ENCODE peak calls at places on chromosomes 12 and 14, in ten cellular contexts. One of them, this sample, is unnamed.

GRCh38 chr12:113470871-113471618 is 626 bp downstream of the LHX5 start:
- DNase-seq in GM12878: no peak
- DNase-seq in HEK293T: no peak
- DNase-seq in activated naive CD4-positive, alpha-beta T cell: no peak
- DNase-seq in NCI-H774: no peak
- DNase-seq in stimulated activated CD8-positive, alpha-beta memory T cell treated with anti-CD3 and anti-CD28 coated beads, Interleukin-7, amount 100 ng/mL, for 4 hours: no peak
- DNase-seq in NCI-H460: no peak
- DNase-seq in aorta: no peak
- DNase-seq in OCI-LY7: no peak
- DNase-seq in T1000: no peak
- DNase-seq in this sample: no peak

GRCh38 chr12:41468756-41469155 is 280.6 kb downstream of the PDZRN4 start:
- DNase-seq in GM12878: no peak
- DNase-seq in HEK293T: no peak
- DNase-seq in activated naive CD4-positive, alpha-beta T cell: no peak
- DNase-seq in NCI-H774: no peak
- DNase-seq in stimulated activated CD8-positive, alpha-beta memory T cell treated with anti-CD3 and anti-CD28 coated beads, Interleukin-7, amount 100 ng/mL, for 4 hours: no peak
- DNase-seq in NCI-H460: no peak
- DNase-seq in aorta: no peak
- DNase-seq in OCI-LY7: no peak
- DNase-seq in T1000: no peak
- DNase-seq in this sample: no peak

GRCh38 chr12:26195250-26195640 is at the start of gene SSPN:
- DNase-seq in GM12878: no peak
- DNase-seq in HEK293T: peak
- DNase-seq in activated naive CD4-positive, alpha-beta T cell: no peak
- DNase-seq in NCI-H774: peak
- DNase-seq in stimulated activated CD8-positive, alpha-beta memory T cell treated with anti-CD3 and anti-CD28 coated beads, Interleukin-7, amount 100 ng/mL, for 4 hours: no peak
- DNase-seq in NCI-H460: no peak
- DNase-seq in aorta: peak
- DNase-seq in OCI-LY7: no peak
- DNase-seq in T1000: no peak
- DNase-seq in this sample: peak

GRCh38 chr12:113398346-113399290 is 5.1 kb downstream of the SDS start:
- DNase-seq in GM12878: no peak
- DNase-seq in HEK293T: no peak
- DNase-seq in activated naive CD4-positive, alpha-beta T cell: no peak
- DNase-seq in NCI-H774: no peak
- DNase-seq in stimulated activated CD8-positive, alpha-beta memory T cell treated with anti-CD3 and anti-CD28 coated beads, Interleukin-7, amount 100 ng/mL, for 4 hours: no peak
- DNase-seq in NCI-H460: no peak
- DNase-seq in aorta: no peak
- DNase-seq in OCI-LY7: no peak
- DNase-seq in T1000: no peak
- DNase-seq in this sample: no peak

GRCh38 chr14:105885561-105886320 is 359.4 kb downstream of the TMEM121 start:
- DNase-seq in GM12878: no peak
- DNase-seq in HEK293T: no peak
- DNase-seq in activated naive CD4-positive, alpha-beta T cell: no peak
- DNase-seq in NCI-H774: no peak
- DNase-seq in stimulated activated CD8-positive, alpha-beta memory T cell treated with anti-CD3 and anti-CD28 coated beads, Interleukin-7, amount 100 ng/mL, for 4 hours: no peak
- DNase-seq in NCI-H460: no peak
- DNase-seq in aorta: peak
- DNase-seq in OCI-LY7: no peak
- DNase-seq in T1000: no peak
- DNase-seq in this sample: no peak

GRCh38 chr12:94305293-94305957 is 154.2 kb downstream of the CEP83 start:
- DNase-seq in GM12878: peak
- DNase-seq in HEK293T: no peak
- DNase-seq in activated naive CD4-positive, alpha-beta T cell: no peak
- DNase-seq in NCI-H774: peak
- DNase-seq in stimulated activated CD8-positive, alpha-beta memory T cell treated with anti-CD3 and anti-CD28 coated beads, Interleukin-7, amount 100 ng/mL, for 4 hours: no peak
- DNase-seq in NCI-H460: no peak
- DNase-seq in aorta: no peak
- DNase-seq in OCI-LY7: no peak
- DNase-seq in T1000: no peak
- DNase-seq in this sample: no peak

GRCh38 chr14:20652996-20653975 is 11.8 kb upstream of the OR6S1 start:
- DNase-seq in GM12878: peak
- DNase-seq in HEK293T: peak
- DNase-seq in activated naive CD4-positive, alpha-beta T cell: peak
- DNase-seq in NCI-H774: no peak
- DNase-seq in stimulated activated CD8-positive, alpha-beta memory T cell treated with anti-CD3 and anti-CD28 coated beads, Interleukin-7, amount 100 ng/mL, for 4 hours: no peak
- DNase-seq in NCI-H460: peak
- DNase-seq in aorta: no peak
- DNase-seq in OCI-LY7: no peak
- DNase-seq in T1000: no peak
- DNase-seq in this sample: peak

GRCh38 chr14:77562681-77563080 is 53.8 kb downstream of the SPTLC2 start:
- DNase-seq in GM12878: no peak
- DNase-seq in HEK293T: no peak
- DNase-seq in activated naive CD4-positive, alpha-beta T cell: no peak
- DNase-seq in NCI-H774: no peak
- DNase-seq in stimulated activated CD8-positive, alpha-beta memory T cell treated with anti-CD3 and anti-CD28 coated beads, Interleukin-7, amount 100 ng/mL, for 4 hours: no peak
- DNase-seq in NCI-H460: no peak
- DNase-seq in aorta: no peak
- DNase-seq in OCI-LY7: no peak
- DNase-seq in T1000: no peak
- DNase-seq in this sample: peak

GRCh38 chr12:57485695-57486094 is 2.2 kb upstream of the MARS1 start:
- DNase-seq in GM12878: no peak
- DNase-seq in HEK293T: no peak
- DNase-seq in activated naive CD4-positive, alpha-beta T cell: no peak
- DNase-seq in NCI-H774: no peak
- DNase-seq in stimulated activated CD8-positive, alpha-beta memory T cell treated with anti-CD3 and anti-CD28 coated beads, Interleukin-7, amount 100 ng/mL, for 4 hours: no peak
- DNase-seq in NCI-H460: no peak
- DNase-seq in aorta: no peak
- DNase-seq in OCI-LY7: no peak
- DNase-seq in T1000: no peak
- DNase-seq in this sample: no peak

GRCh38 chr14:92688434-92689375 is 59.7 kb downstream of the LGMN start:
- DNase-seq in GM12878: no peak
- DNase-seq in HEK293T: no peak
- DNase-seq in activated naive CD4-positive, alpha-beta T cell: no peak
- DNase-seq in NCI-H774: no peak
- DNase-seq in stimulated activated CD8-positive, alpha-beta memory T cell treated with anti-CD3 and anti-CD28 coated beads, Interleukin-7, amount 100 ng/mL, for 4 hours: no peak
- DNase-seq in NCI-H460: no peak
- DNase-seq in aorta: peak
- DNase-seq in OCI-LY7: no peak
- DNase-seq in T1000: no peak
- DNase-seq in this sample: no peak

GRCh38 chr12:30428098-30428497 is 267.6 kb downstream of the IPO8 start:
- DNase-seq in GM12878: no peak
- DNase-seq in HEK293T: no peak
- DNase-seq in activated naive CD4-positive, alpha-beta T cell: no peak
- DNase-seq in NCI-H774: no peak
- DNase-seq in stimulated activated CD8-positive, alpha-beta memory T cell treated with anti-CD3 and anti-CD28 coated beads, Interleukin-7, amount 100 ng/mL, for 4 hours: no peak
- DNase-seq in NCI-H460: no peak
- DNase-seq in aorta: no peak
- DNase-seq in OCI-LY7: no peak
- DNase-seq in T1000: no peak
- DNase-seq in this sample: no peak